ENCODE peak calls at places on chromosome 18, in ten cellular contexts. G is foreskin fibroblast, K is fibroblast of villous mesenchyme, A is tibial artery, F is fibroblast of the aortic adventitia, I is ovary, O is uterus, R is fibroblast of pulmonary artery, L is PC-9, M is kidney epithelial cell. S is an unnamed sample.

GRCh38 chr18:5180254-5180653 is 16.8 kb downstream of the AKAIN1 start:
- DNase-seq in G (no peak), K (no peak), A (no peak), F (no peak), I (no peak), O (no peak), R (no peak), L (no peak), M (no peak), S (no peak)

GRCh38 chr18:2919600-2919999 is 72.8 kb downstream of the EMILIN2 start:
- DNase-seq in G (no peak), K (no peak), A (no peak), F (no peak), I (no peak), O (no peak), R (no peak), L (no peak), M (no peak), S (no peak)

GRCh38 chr18:56299740-56300139 is 338.7 kb downstream of the TXNL1 start:
- DNase-seq in G (no peak), K (no peak), A (no peak), F (no peak), I (no peak), O (no peak), R (no peak), L (no peak), M (no peak), S (no peak)

GRCh38 chr18:42931501-42931900 is 184.0 kb downstream of the RIT2 start:
- DNase-seq in G (no peak), K (peak), A (no peak), F (peak), I (no peak), O (no peak), R (peak), L (no peak), M (peak), S (peak)

GRCh38 chr18:8706981-8707940 is 1.9 kb downstream of the MTCL1 start:
- DNase-seq in G (no peak), K (peak), A (peak), F (peak), I (peak), O (peak), R (peak), L (peak), M (no peak), S (peak)

GRCh38 chr18:69658137-69658536 is 257.4 kb downstream of the DOK6 start:
- DNase-seq in G (no peak), K (peak), A (no peak), F (no peak), I (no peak), O (no peak), R (peak), L (no peak), M (no peak), S (peak)

GRCh38 chr18:79916128-79916494 is 35.3 kb downstream of the SLC66A2 start:
- DNase-seq in G (no peak), K (no peak), A (no peak), F (no peak), I (no peak), O (no peak), R (no peak), L (no peak), M (no peak), S (no peak)

GRCh38 chr18:10787293-10787901 is 261.6 kb downstream of the NAPG start:
- DNase-seq in G (peak), K (peak), A (peak), F (peak), I (peak), O (no peak), R (peak), L (peak), M (peak), S (peak)

GRCh38 chr18:3721771-3722661 is 272.0 kb downstream of the TGIF1 start:
- DNase-seq in G (no peak), K (peak), A (no peak), F (no peak), I (no peak), O (no peak), R (no peak), L (no peak), M (no peak), S (no peak)

GRCh38 chr18:35470440-35470839 is 27.3 kb downstream of the INO80C start:
- DNase-seq in G (no peak), K (no peak), A (no peak), F (no peak), I (no peak), O (no peak), R (no peak), L (no peak), M (no peak), S (no peak)

GRCh38 chr18:23864620-23865019 is 149.9 kb upstream of the TTC39C start:
- DNase-seq in G (no peak), K (no peak), A (no peak), F (no peak), I (no peak), O (no peak), R (no peak), L (no peak), M (no peak), S (no peak)

GRCh38 chr18:33495278-33495677 is 54.8 kb upstream of the CCDC178 start:
- DNase-seq in G (no peak), K (peak), A (no peak), F (peak), I (peak), O (no peak), R (peak), L (no peak), M (no peak), S (peak)

GRCh38 chr18:13823707-13824395 is at the start of gene MC5R:
- DNase-seq in G (peak), K (peak), A (no peak), F (peak), I (peak), O (peak), R (peak), L (peak), M (no peak), S (peak)

GRCh38 chr18:49766646-49767045 is 46.7 kb downstream of the ACAA2 start:
- DNase-seq in G (no peak), K (no peak), A (no peak), F (no peak), I (no peak), O (no peak), R (no peak), L (no peak), M (no peak), S (no peak)

GRCh38 chr18:49764032-49764431 is 49.3 kb downstream of the ACAA2 start:
- DNase-seq in G (no peak), K (peak), A (no peak), F (peak), I (no peak), O (no peak), R (peak), L (no peak), M (no peak), S (peak)

GRCh38 chr18:49768051-49768391 is 45.3 kb downstream of the ACAA2 start:
- DNase-seq in G (peak), K (peak), A (no peak), F (peak), I (no peak), O (peak), R (peak), L (peak), M (no peak), S (peak)

GRCh38 chr18:49769047-49769708 is 44.2 kb downstream of the ACAA2 start:
- DNase-seq in G (no peak), K (no peak), A (no peak), F (no peak), I (no peak), O (no peak), R (no peak), L (no peak), M (no peak), S (no peak)

DNA sequence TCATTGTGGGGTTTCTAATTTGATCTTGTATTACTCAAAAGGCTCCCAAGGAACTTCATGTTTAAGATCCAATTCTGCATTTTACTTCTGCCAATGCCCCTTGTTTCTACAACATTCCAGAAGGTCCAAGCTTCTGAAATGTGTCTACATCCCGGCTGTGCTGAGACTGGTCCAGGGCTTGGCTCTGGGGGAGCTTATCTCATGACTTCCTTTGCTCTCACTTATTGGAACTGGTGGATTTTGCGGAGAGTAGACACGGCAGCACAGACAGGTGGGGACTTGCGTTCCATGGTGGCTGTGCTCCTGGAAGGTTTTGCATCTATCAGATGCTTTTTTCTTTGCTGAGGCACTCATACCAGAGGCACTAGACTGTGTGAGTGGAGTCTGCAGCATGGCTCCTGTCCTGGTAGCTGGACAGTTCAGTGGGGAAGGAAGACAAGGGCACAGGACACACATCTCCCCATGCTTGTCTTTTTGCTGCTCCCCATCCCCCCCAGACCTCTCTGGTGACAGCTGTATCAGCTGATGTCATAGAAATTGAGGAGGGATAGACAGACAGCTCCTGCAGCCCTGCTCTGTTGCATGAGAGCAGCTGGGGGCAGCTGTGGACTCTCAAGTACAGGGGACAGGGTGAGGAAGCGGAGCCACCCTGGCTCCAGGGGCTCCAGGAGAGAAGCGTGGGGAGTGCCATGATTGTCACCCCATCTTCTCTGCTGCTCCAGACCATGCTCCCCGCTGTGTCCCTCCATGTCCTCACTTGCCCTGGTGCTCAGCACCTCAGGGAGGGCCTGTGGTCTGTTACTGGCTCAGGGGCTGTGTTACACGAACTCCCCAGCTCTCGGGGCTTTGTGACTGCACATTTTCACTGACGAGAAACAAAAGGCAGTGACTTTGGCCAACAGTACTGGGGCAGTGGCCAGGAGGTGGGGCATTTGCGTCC is 46.0 kb downstream of the ACAA2 start:
- DNase-seq in G (no peak), K (no peak), A (no peak), F (peak), I (no peak), O (no peak), R (peak), L (no peak), M (no peak), S (peak)
- TF ChIP-seq CTCF in G (no peak), K (no peak), A (no peak), F (no peak), I (no peak), O (no peak), R (no peak), L (no peak), M (no peak), S (no peak)

GRCh38 chr18:22043837-22044236 is 125.6 kb upstream of the GATA6 start:
- DNase-seq in G (no peak), K (no peak), A (no peak), F (no peak), I (no peak), O (no peak), R (no peak), L (no peak), M (no peak), S (no peak)
- H3K4me3 ChIP-seq in G (no peak), K (no peak), A (no peak), F (no peak), I (no peak), O (no peak), R (no peak), L (no peak), M (no peak), S (no peak)

GRCh38 chr18:31819925-31820229 is 59.2 kb upstream of the SLC25A52 start:
- DNase-seq in G (no peak), K (no peak), A (no peak), F (no peak), I (no peak), O (no peak), R (no peak), L (no peak), M (no peak), S (no peak)
- TF ChIP-seq CTCF in G (no peak), K (no peak), A (no peak), F (no peak), I (no peak), O (no peak), R (no peak), L (peak), M (no peak), S (no peak)

GRCh38 chr18:44589709-44590108 is 91.0 kb upstream of the SETBP1 start:
- DNase-seq in G (peak), K (peak), A (no peak), F (peak), I (no peak), O (no peak), R (peak), L (peak), M (no peak), S (peak)
- H3K4me3 ChIP-seq in G (no peak), K (no peak), A (no peak), F (no peak), I (no peak), O (no peak), R (no peak), L (no peak), M (no peak), S (no peak)

DNA sequence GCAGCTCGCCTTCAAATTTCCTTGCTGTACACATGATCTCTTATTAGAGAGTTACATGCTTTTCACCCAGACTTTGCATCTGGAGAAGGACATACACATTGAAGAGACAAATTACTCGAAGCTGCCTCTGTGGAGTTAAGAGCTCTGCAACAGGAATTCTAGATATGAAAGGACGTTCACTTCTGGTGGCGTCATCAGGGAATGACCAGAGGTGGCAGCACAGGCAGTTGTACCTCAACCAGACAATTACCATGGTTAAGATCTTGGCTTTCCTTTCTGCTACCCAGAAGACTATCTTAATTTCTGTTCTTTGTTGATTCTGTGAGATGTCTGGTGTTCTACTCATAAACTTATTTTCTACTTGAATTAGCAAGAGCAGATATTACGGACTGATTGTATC is 39.1 kb upstream of the MC4R start:
- DNase-seq in G (no peak), K (no peak), A (no peak), F (no peak), I (no peak), O (no peak), R (peak), L (no peak), M (no peak), S (no peak)
- TF ChIP-seq CTCF in G (peak), K (no peak), A (no peak), F (peak), I (no peak), O (no peak), R (peak), L (no peak), M (peak), S (no peak)

GRCh38 chr18:527136-527535 is 26.6 kb upstream of the COLEC12 start:
- DNase-seq in G (no peak), K (peak), A (no peak), F (peak), I (no peak), O (no peak), R (peak), L (no peak), M (no peak), S (no peak)

GRCh38 chr18:524496-524895 is 24.0 kb upstream of the COLEC12 start:
- DNase-seq in G (peak), K (peak), A (no peak), F (peak), I (no peak), O (no peak), R (peak), L (no peak), M (peak), S (peak)

GRCh38 chr18:526681-527080 is 26.2 kb upstream of the COLEC12 start:
- DNase-seq in G (no peak), K (no peak), A (no peak), F (peak), I (no peak), O (no peak), R (no peak), L (no peak), M (no peak), S (peak)

GRCh38 chr18:519019-519879 is 18.7 kb upstream of the COLEC12 start:
- DNase-seq in G (no peak), K (peak), A (peak), F (peak), I (peak), O (peak), R (peak), L (no peak), M (no peak), S (peak)

DNA sequence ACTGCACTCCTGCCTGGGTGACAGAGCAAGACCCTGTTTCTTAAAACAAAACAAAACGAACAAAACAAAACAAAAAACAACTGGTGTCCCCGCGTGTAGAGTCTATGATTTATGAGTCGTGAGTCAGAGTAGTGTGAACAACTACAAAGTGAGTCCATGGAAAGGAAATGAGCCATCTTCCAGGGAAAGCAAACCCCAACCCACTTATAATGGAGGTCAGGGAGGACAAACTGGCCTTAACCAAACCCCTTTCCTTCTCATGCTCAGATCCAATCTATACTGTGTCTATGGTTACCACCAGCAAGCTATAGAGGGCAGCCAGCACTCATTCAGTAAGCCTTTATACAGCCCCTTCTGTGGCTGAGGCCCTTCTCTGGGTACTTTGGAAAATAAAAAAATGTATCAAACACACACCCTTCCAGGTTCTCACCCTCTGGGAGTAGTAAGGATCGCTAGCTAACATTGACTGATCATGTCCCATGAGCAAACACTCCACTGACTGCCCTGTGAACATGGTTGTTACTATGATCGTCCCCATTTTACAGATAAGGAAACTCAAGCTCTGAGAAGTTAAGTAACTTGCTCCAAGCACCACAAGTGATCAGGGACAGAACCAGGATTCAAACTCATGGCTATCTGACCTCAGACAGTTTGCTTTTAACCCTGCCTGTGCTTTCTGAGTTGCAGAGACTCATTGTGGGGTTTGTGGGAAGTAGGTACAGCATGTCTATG is 24.7 kb upstream of the COLEC12 start:
- DNase-seq in G (peak), K (peak), A (no peak), F (peak), I (no peak), O (no peak), R (peak), L (no peak), M (peak), S (peak)
- H3K4me3 ChIP-seq in G (no peak), K (no peak), A (no peak), F (no peak), I (no peak), O (no peak), R (no peak), L (no peak), M (no peak), S (no peak)

GRCh38 chr18:61855992-61856378 is 36.8 kb downstream of the RNF152 start:
- DNase-seq in G (no peak), K (no peak), A (no peak), F (no peak), I (no peak), O (no peak), R (no peak), L (no peak), M (no peak), S (no peak)
- TF ChIP-seq CTCF in G (no peak), K (no peak), A (no peak), F (no peak), I (no peak), O (no peak), R (no peak), L (no peak), M (no peak), S (no peak)

DNA sequence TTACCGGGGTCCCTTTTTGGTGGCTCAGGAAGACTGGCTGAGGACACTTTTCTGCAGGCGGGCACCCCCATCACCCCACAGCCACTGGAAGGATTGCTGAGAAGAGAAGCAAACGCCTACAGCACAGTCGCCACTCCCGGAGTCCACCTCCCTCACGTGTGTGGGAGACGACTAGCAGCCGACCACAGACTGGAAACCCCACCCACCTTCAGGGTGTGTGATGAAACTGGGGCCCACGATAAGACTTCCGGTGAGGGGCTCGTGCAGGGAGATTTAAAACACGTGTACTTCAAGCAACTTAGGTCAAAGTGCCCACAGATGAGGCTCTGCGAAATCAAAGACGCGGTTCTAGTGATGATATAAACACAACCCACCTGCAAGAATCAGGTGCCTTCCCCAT is 26.3 kb downstream of the MBP start:
- DNase-seq in G (no peak), K (peak), A (no peak), F (no peak), I (peak), O (no peak), R (peak), L (no peak), M (no peak), S (peak)
- H3K4me3 ChIP-seq in G (no peak), K (no peak), A (no peak), F (no peak), I (no peak), O (no peak), R (no peak), L (no peak), M (no peak), S (no peak)

S was measured in cardiac fibroblast.